ENCODE peak calls at places on chromosomes 6 and 20, in six cellular contexts. A is K562, H is HepG2, D is HCT116, O is upper lobe of left lung, M is GM12878. R is an unnamed sample.

GRCh38 chr6:152566040-152566875 is 70.9 kb downstream of the SYNE1 start:
- ATAC-seq in H (no peak), D (no peak), O (no peak), M (peak), A (no peak), R (no peak)

GRCh38 chr6:111468329-111469012 is 14.5 kb downstream of the REV3L start:
- ATAC-seq in A (no peak), O (no peak), D (peak), H (no peak), M (no peak), R (no peak)

GRCh38 chr20:1618954-1619550 is 757 bp downstream of the SIRPB1 start:
- ATAC-seq in D (no peak), A (no peak), H (no peak), O (peak), M (peak), R (no peak)

GRCh38 chr20:24132246-24132645 is 143.7 kb upstream of the GGTLC1 start:
- ATAC-seq in A (no peak), O (no peak), H (no peak), M (no peak), D (no peak), R (no peak)

GRCh38 chr20:8837396-8837795 is 231.5 kb upstream of the PLCB4 start:
- ATAC-seq in A (no peak), D (no peak), O (no peak), M (no peak), H (peak), R (no peak)

GRCh38 chr6:144756469-144756868 is 471.3 kb downstream of the UTRN start:
- ATAC-seq in H (no peak), A (no peak), M (peak), D (no peak), O (no peak), R (no peak)

GRCh38 chr6:17927705-17928104 is 59.7 kb downstream of the KIF13A start:
- ATAC-seq in M (no peak), H (no peak), D (no peak), O (no peak), A (no peak), R (no peak)

GRCh38 chr6:156928972-156929371 is 151.8 kb downstream of the ARID1B start:
- ATAC-seq in O (no peak), D (no peak), M (no peak), A (no peak), H (no peak), R (no peak)

GRCh38 chr6:137722749-137723272 is 144.2 kb upstream of the TNFAIP3 start:
- ATAC-seq in M (peak), H (peak), A (peak), D (no peak), O (no peak), R (no peak)

GRCh38 chr6:21371676-21372161 is 221.8 kb upstream of the SOX4 start:
- ATAC-seq in O (peak), H (peak), A (no peak), D (peak), M (no peak), R (peak)

GRCh38 chr6:45445749-45446454 is 68.2 kb upstream of the SUPT3H start:
- ATAC-seq in O (peak), H (peak), A (peak), M (no peak), D (peak), R (peak)

GRCh38 chr6:161186173-161186769 is 87.6 kb downstream of the AGPAT4 start:
- ATAC-seq in H (no peak), M (no peak), O (peak), A (peak), D (peak), R (peak)

GRCh38 chr6:134630468-134631180 is 312.7 kb upstream of the SGK1 start:
- ATAC-seq in A (no peak), D (no peak), M (peak), O (peak), H (no peak), R (peak)

GRCh38 chr20:3679749-3680700 is 1.8 kb downstream of the ADAM33 start:
- ATAC-seq in D (no peak), M (no peak), O (peak), A (no peak), H (peak), R (peak)

GRCh38 chr6:88631830-88632229 is 331.6 kb downstream of the RNGTT start:
- ATAC-seq in H (no peak), O (no peak), D (no peak), A (no peak), M (peak), R (no peak)

GRCh38 chr6:129497591-129498555 is 212.1 kb downstream of the ARHGAP18 start:
- ATAC-seq in O (no peak), H (no peak), D (no peak), A (no peak), M (no peak), R (no peak)

GRCh38 chr6:46954819-46955520 is 33.2 kb upstream of the ADGRF5 start:
- ATAC-seq in O (no peak), D (no peak), H (no peak), M (no peak), A (no peak), R (no peak)

GRCh38 chr20:24199493-24199892 is 210.9 kb upstream of the GGTLC1 start:
- ATAC-seq in H (no peak), O (no peak), D (no peak), M (no peak), A (no peak), R (no peak)

GRCh38 chr20:17960927-17961599 is 7.5 kb downstream of the SNX5 start:
- ATAC-seq in O (no peak), M (peak), D (no peak), A (no peak), H (peak), R (peak)

GRCh38 chr6:167702241-167702827 is 124.4 kb upstream of the AFDN start:
- ATAC-seq in D (no peak), H (no peak), A (no peak), M (no peak), O (no peak), R (no peak)

GRCh38 chr20:59242714-59243626 is 57.4 kb upstream of the EDN3 start:
- ATAC-seq in D (no peak), A (no peak), M (no peak), H (no peak), O (no peak), R (no peak)

GRCh38 chr6:139640453-139640852 is 266.0 kb upstream of the CITED2 start:
- ATAC-seq in O (no peak), M (peak), H (no peak), D (no peak), A (no peak), R (no peak)

GRCh38 chr6:77467038-77467437 is 3.7 kb upstream of the HTR1B start:
- ATAC-seq in H (no peak), A (no peak), D (no peak), O (no peak), M (no peak), R (no peak)

GRCh38 chr20:56422824-56423189 is 10.7 kb downstream of the CASS4 start:
- ATAC-seq in O (no peak), H (peak), A (no peak), D (peak), M (no peak), R (no peak)

GRCh38 chr20:33188421-33188820 is 20.5 kb downstream of the BPIFA2 start:
- ATAC-seq in H (no peak), O (no peak), M (no peak), D (no peak), A (no peak), R (no peak)

GRCh38 chr20:50528129-50528528 is 17.9 kb downstream of the PTPN1 start:
- ATAC-seq in M (peak), D (no peak), A (no peak), H (no peak), O (no peak), R (no peak)

GRCh38 chr6:52516943-52517342 is 59.9 kb downstream of the TRAM2 start:
- ATAC-seq in H (no peak), O (no peak), A (no peak), M (no peak), D (no peak), R (no peak)

GRCh38 chr6:52516269-52516668 is 60.6 kb downstream of the TRAM2 start:
- ATAC-seq in M (no peak), A (no peak), H (no peak), D (no peak), O (no peak), R (no peak)

GRCh38 chr6:52518279-52518944 is 58.4 kb downstream of the TRAM2 start:
- ATAC-seq in H (peak), D (no peak), O (no peak), A (no peak), M (no peak), R (no peak)

GRCh38 chr6:52519618-52520017 is 57.2 kb downstream of the TRAM2 start:
- ATAC-seq in D (no peak), H (no peak), M (no peak), A (no peak), O (no peak), R (no peak)

GRCh38 chr6:52517502-52518278 is 59.2 kb downstream of the TRAM2 start:
- ATAC-seq in A (peak), H (peak), M (peak), D (peak), O (peak), R (peak)
- TF ChIP-seq POLR2AphosphoS5 in A (peak), H (peak), M (no peak), D (peak), O (peak), R (peak)

GRCh38 chr6:149863846-149864577 is at the start of gene LRP11:
- ATAC-seq in D (peak), O (peak), H (peak), A (peak), M (peak), R (peak)
- TF ChIP-seq POLR2A in D (peak), O (peak), H (no peak), A (peak), M (peak), R (peak)

GRCh38 chr20:20371133-20371532 is 3.2 kb downstream of the INSM1 start:
- ATAC-seq in A (no peak), D (no peak), O (no peak), H (no peak), M (no peak), R (no peak)

GRCh38 chr20:20370087-20370575 is 2.2 kb downstream of the INSM1 start:
- ATAC-seq in A (no peak), D (no peak), O (no peak), M (no peak), H (no peak), R (no peak)

GRCh38 chr20:20375862-20376261 is 8.0 kb downstream of the INSM1 start:
- ATAC-seq in A (no peak), O (no peak), D (no peak), M (no peak), H (no peak), R (no peak)

GRCh38 chr20:20371681-20372080 is 3.8 kb downstream of the INSM1 start:
- ATAC-seq in O (no peak), H (no peak), D (no peak), A (no peak), M (no peak), R (no peak)

GRCh38 chr20:20373046-20373706 is 5.3 kb downstream of the INSM1 start:
- ATAC-seq in A (no peak), O (peak), H (peak), M (no peak), D (no peak), R (no peak)
- TF ChIP-seq CTCF in A (no peak), O (no peak), H (no peak), M (no peak), D (no peak), R (no peak)

GRCh38 chr6:158061361-158061708 is 79.7 kb downstream of the SYNJ2 start:
- ATAC-seq in H (peak), A (no peak), M (no peak), D (no peak), O (no peak), R (no peak)

GRCh38 chr6:158061709-158062461 is 80.2 kb downstream of the SYNJ2 start:
- ATAC-seq in A (no peak), D (no peak), M (no peak), H (no peak), O (no peak), R (no peak)

GRCh38 chr6:158064725-158065251 is 83.1 kb downstream of the SYNJ2 start:
- ATAC-seq in A (no peak), D (no peak), M (no peak), O (no peak), H (peak), R (no peak)

GRCh38 chr6:158066161-158066781 is 84.6 kb downstream of the SYNJ2 start:
- ATAC-seq in H (no peak), D (no peak), M (no peak), A (no peak), O (no peak), R (no peak)

DNA sequence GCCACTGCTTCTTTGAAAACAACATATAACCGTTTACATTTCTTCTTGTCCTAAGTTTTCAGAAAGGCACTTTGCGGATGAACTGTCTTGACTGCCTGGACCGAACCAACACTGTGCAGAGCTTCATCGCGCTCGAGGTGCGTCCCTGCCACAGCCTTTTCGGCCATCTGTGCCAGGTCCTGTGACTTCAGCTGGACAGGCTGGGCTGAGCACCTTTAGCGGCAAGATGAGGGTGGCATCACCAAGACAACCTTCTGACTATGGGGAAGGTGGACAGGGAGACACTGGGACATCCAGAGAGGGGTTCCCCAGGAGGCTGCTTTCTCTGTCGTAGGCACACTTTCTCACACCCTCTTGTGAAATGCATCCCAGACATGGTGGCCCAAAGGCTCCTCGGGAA is 82.1 kb downstream of the SYNJ2 start:
- ATAC-seq in M (no peak), H (no peak), A (no peak), D (no peak), O (no peak), R (no peak)
- TF ChIP-seq POLR2AphosphoS5 in M (no peak), H (no peak), A (no peak), D (no peak), O (no peak), R (no peak)

GRCh38 chr6:43180985-43181384 is 1.0 kb upstream of the CUL9 start:
- ATAC-seq in M (no peak), D (no peak), H (peak), O (no peak), A (peak), R (no peak)
- TF ChIP-seq POLR2A in M (peak), D (no peak), H (no peak), O (no peak), A (peak), R (no peak)

DNA sequence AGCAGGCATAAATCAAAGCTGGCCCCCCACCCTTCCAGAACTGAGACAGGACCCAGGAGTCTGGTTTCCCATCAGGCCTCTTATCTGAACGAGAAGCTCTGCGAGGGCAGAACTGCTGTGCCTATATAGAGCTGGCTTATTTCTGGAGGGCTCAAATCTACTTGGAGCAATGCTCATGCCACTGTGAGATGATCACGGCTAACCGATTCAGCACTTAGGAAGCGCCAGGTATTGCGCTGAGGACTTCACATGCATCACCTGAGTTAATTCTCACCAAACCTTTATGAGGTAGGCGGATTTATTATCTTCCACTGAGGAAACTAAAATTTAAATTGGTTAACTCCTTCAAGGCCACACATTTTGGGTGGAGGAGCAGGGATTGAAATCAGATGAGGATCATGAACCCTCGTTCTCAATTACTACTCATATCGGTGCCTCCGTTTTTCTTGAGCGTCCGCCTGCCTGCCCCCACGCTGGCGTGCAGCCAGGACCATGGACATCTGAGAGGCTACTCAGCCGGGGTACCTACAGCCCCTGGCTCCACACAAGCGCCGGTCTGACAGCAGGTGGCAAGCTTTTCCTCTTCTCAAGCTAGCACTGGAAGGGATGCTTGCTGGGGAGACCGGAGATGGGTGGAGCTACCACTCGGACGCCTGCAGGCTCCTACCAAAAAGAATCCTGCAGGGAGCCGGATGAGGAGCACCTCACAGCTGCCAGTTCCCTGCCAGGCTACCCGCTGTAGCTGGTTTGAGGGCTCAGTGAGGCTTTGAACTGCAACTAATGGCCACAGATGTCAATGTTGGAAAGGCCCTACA is 1.0 kb upstream of the PCIF1 start:
- ATAC-seq in M (peak), O (peak), H (peak), A (peak), D (peak), R (no peak)
- TF ChIP-seq CTCF in M (peak), O (no peak), H (peak), A (peak), D (peak), R (peak)

GRCh38 chr6:5754904-5755303 is 251.8 kb downstream of the NRN1 start:
- ATAC-seq in H (no peak), M (no peak), D (no peak), O (no peak), A (no peak), R (no peak)

GRCh38 chr6:5753187-5753586 is 253.5 kb downstream of the NRN1 start:
- ATAC-seq in M (no peak), H (no peak), O (no peak), D (no peak), A (no peak), R (no peak)

GRCh38 chr6:5751525-5752252 is 255.0 kb downstream of the NRN1 start:
- ATAC-seq in H (no peak), O (no peak), M (no peak), D (no peak), A (no peak), R (no peak)

GRCh38 chr6:5749666-5750215 is 257.0 kb downstream of the NRN1 start:
- ATAC-seq in A (no peak), H (no peak), M (no peak), O (no peak), D (no peak), R (no peak)

DNA sequence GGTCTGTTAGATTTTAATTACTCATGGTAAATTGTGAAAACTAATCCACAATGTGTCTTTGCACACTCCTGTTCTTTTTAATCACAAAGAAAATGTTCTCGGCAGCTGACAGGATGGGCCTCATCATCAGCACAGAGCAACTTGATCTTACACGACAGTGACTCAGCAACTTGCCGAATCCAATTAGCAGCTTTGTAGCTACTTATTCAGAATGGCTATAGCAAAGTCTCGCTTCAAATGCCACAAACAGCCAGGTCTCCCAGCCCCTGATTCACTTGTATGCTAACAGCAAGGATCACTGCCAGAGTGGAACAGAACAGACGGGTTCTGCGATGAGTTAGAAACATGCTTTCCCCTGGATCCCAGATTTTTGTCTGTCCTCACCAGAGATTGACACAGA is 254.4 kb downstream of the NRN1 start:
- ATAC-seq in H (no peak), D (no peak), O (no peak), M (no peak), A (peak), R (no peak)
- TF ChIP-seq POLR2AphosphoS5 in H (no peak), D (no peak), O (no peak), M (no peak), A (no peak), R (no peak)

DNA sequence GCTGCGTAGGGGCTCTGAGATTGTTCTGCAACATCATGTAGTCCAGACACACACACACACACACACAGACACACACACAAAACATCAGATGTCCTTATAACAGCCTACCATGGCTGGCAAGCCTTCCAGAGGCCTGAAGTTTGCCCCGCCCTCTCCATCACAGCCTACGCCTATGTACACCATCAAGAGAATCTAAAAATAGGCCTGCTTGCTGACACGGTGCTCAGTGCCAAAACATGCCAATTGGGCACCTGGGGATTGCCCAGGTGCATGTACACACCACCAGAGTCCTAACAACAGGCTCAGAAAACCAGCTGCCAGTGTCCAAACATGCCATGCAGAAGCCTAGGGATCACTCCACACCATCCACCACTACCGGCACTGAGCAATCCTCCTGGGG is 391.7 kb upstream of the SPTLC3 start:
- ATAC-seq in D (no peak), O (no peak), A (no peak), M (no peak), H (no peak), R (no peak)
- TF ChIP-seq POLR2A in D (no peak), O (no peak), A (no peak), M (no peak), H (no peak), R (no peak)

GRCh38 chr20:61905781-61906523 is 159.7 kb downstream of the TAF4 start:
- ATAC-seq in H (no peak), D (no peak), M (no peak), O (no peak), A (no peak), R (no peak)
- TF ChIP-seq CTCF in H (no peak), D (no peak), M (no peak), O (no peak), A (no peak), R (no peak)

R was measured in gastroesophageal sphincter.